ENCODE peak calls at places on chromosomes 11 and 22, in nine cellular contexts. M, U, K, D, B, X, J, W and O are unnamed samples.

GRCh38 chr22:40499187-40499753 is 128.9 kb downstream of the SGSM3 start:
- DNase-seq in M (no peak), U (no peak), K (peak; percentile 99), D (peak; percentile 88), B (no peak), X (no peak), J (peak; percentile 86), W (no peak), O (peak; percentile 95)

GRCh38 chr11:4683020-4683419 is 14.6 kb downstream of the OR51E2 start:
- DNase-seq in M (no peak), U (no peak), K (peak; percentile 44), D (peak; percentile 18), B (no peak), X (no peak), J (no peak), W (no peak), O (no peak)

GRCh38 chr11:113474362-113475159 is 637 bp downstream of the DRD2 start:
- DNase-seq in M (peak; percentile 68), U (peak; percentile 93), K (peak; percentile 71), D (peak; percentile 63), B (peak; percentile 50), X (no peak), J (peak; percentile 85), W (peak; percentile 91), O (peak; percentile 32)

GRCh38 chr11:86916330-86916729 is 38.9 kb downstream of the FZD4 start:
- DNase-seq in M (no peak), U (no peak), K (peak; percentile 92), D (peak; percentile 76), B (no peak), X (no peak), J (peak; percentile 76), W (no peak), O (no peak)

GRCh38 chr11:75474878-75475766 is 42.1 kb upstream of the KLHL35 start:
- DNase-seq in M (peak; percentile 85), U (no peak), K (peak; percentile 29), D (peak; percentile 67), B (peak; percentile 57), X (no peak), J (peak; percentile 31), W (peak; percentile 87), O (no peak)

GRCh38 chr11:5509803-5510202 is at the start of gene UBQLN3:
- DNase-seq in M (no peak), U (no peak), K (no peak), D (no peak), B (no peak), X (no peak), J (no peak), W (no peak), O (no peak)

GRCh38 chr11:29214833-29215232 is 802.0 kb downstream of the KCNA4 start:
- DNase-seq in M (no peak), U (no peak), K (peak; percentile 11), D (no peak), B (no peak), X (no peak), J (peak; percentile 6), W (no peak), O (peak; percentile 11)

GRCh38 chr22:22450343-22450839 is 58.2 kb downstream of the ZNF280B start:
- DNase-seq in M (no peak), U (no peak), K (no peak), D (no peak), B (no peak), X (no peak), J (no peak), W (no peak), O (no peak)

GRCh38 chr11:75159081-75159953 is 8.4 kb downstream of the SLCO2B1 start:
- DNase-seq in M (no peak), U (no peak), K (no peak), D (no peak), B (no peak), X (no peak), J (no peak), W (peak; percentile 58), O (no peak)

GRCh38 chr11:9765320-9766101 is 101.6 kb downstream of the SWAP70 start:
- DNase-seq in M (no peak), U (peak; percentile 39), K (peak; percentile 93), D (peak; percentile 83), B (no peak), X (no peak), J (peak; percentile 87), W (peak; percentile 82), O (peak; percentile 99)

GRCh38 chr22:47452184-47452583 is 689.7 kb downstream of the TBC1D22A start:
- DNase-seq in M (peak; percentile 45), U (no peak), K (no peak), D (no peak), B (no peak), X (no peak), J (no peak), W (no peak), O (no peak)

GRCh38 chr11:86955674-86956522 is 703 bp upstream of the FZD4 start:
- DNase-seq in M (peak; percentile 68), U (peak; percentile 90), K (peak; percentile 78), D (peak; percentile 76), B (no peak), X (peak; percentile 72), J (peak; percentile 93), W (peak; percentile 86), O (peak; percentile 49)

GRCh38 chr11:134155456-134155855 is 68.3 kb downstream of the NCAPD3 start:
- DNase-seq in M (no peak), U (no peak), K (no peak), D (no peak), B (no peak), X (no peak), J (no peak), W (no peak), O (no peak)

GRCh38 chr22:44018594-44018993 is 5.5 kb upstream of the PARVB start:
- DNase-seq in M (no peak), U (no peak), K (no peak), D (no peak), B (no peak), X (no peak), J (no peak), W (no peak), O (no peak)

GRCh38 chr22:30572840-30573593 is 1.4 kb downstream of the GAL3ST1 start:
- DNase-seq in M (no peak), U (no peak), K (no peak), D (no peak), B (no peak), X (no peak), J (no peak), W (no peak), O (no peak)

GRCh38 chr11:114386545-114386944 is 13.8 kb downstream of the C11orf71 start:
- DNase-seq in M (no peak), U (no peak), K (peak; percentile 24), D (no peak), B (no peak), X (no peak), J (peak; percentile 46), W (no peak), O (no peak)

GRCh38 chr11:2128512-2129322 is 10.5 kb downstream of the IGF2 start:
- DNase-seq in M (no peak), U (no peak), K (no peak), D (no peak), B (no peak), X (no peak), J (no peak), W (no peak), O (no peak)